ENCODE peak calls at places on chromosomes 4 and X, in four cellular contexts. B is fibroblast of gingiva, W is RKO, A is nephron progenitor cell. X is an unnamed sample.

GRCh38 chrX:28591542-28591941 is 4.3 kb downstream of the IL1RAPL1 start:
- DNase-seq in B (no peak), W (peak; percentile 33), A (no peak), X (no peak)

GRCh38 chr4:183995489-183996049 is 90.5 kb downstream of the STOX2 start:
- DNase-seq in B (no peak), W (no peak), A (no peak), X (no peak)

GRCh38 chrX:146881521-146881920 is 67.0 kb upstream of the CXorf51A start:
- DNase-seq in B (no peak), W (no peak), A (no peak), X (no peak)

GRCh38 chrX:31706456-31706855 is 634.6 kb upstream of the FTHL17 start:
- DNase-seq in B (no peak), W (no peak), A (no peak), X (no peak)

GRCh38 chrX:109382332-109382731 is 99.6 kb downstream of the GUCY2F start:
- DNase-seq in B (no peak), W (no peak), A (no peak), X (no peak)

GRCh38 chrX:94455782-94456181 is 781.8 kb downstream of the FAM133A start:
- DNase-seq in B (no peak), W (no peak), A (no peak), X (no peak)

GRCh38 chrX:134669378-134670098 is 11.3 kb upstream of the PLAC1 start:
- DNase-seq in B (peak; percentile 88), W (no peak), A (no peak), X (peak; percentile 83)

GRCh38 chr4:3082915-3083515 is 8.5 kb downstream of the HTT start:
- DNase-seq in B (no peak), W (no peak), A (no peak), X (no peak)

GRCh38 chr4:173301518-173302201 is 32.5 kb downstream of the HMGB2 start:
- DNase-seq in B (peak; percentile 18), W (no peak), A (no peak), X (peak; percentile 13)

GRCh38 chrX:154827624-154828408 is 6.6 kb downstream of the SMIM9 start:
- DNase-seq in B (no peak), W (no peak), A (no peak), X (no peak)

GRCh38 chr4:110130578-110131358 is 67.6 kb downstream of the ELOVL6 start:
- DNase-seq in B (no peak), W (no peak), A (no peak), X (no peak)

GRCh38 chrX:49019050-49019449 is 17.0 kb upstream of the GRIPAP1 start:
- DNase-seq in B (no peak), W (no peak), A (no peak), X (no peak)